ENCODE peak calls at places on chromosomes 16 and 17, in seven cellular contexts. U is CD8-positive, alpha-beta T cell; W is thoracic aorta; E is fibroblast of villous mesenchyme; P is A549; N is breast epithelium; C is bronchial epithelial cell. V is an unnamed sample.

GRCh38 chr16:54507091-54507490 is 220.5 kb upstream of the IRX3 start:
- DNase-seq in U (no peak), W (no peak), E (no peak), P (no peak), N (no peak), C (no peak), V (no peak)

GRCh38 chr17:82648761-82649474 is 674 bp upstream of the WDR45B start:
- DNase-seq in U (peak), W (no peak), E (no peak), P (no peak), N (peak), C (no peak), V (no peak)

GRCh38 chr17:80774643-80775281 is 216.9 kb upstream of the CHMP6 start:
- DNase-seq in U (no peak), W (no peak), E (no peak), P (no peak), N (no peak), C (no peak), V (no peak)

GRCh38 chr16:4319454-4319853 is 3.6 kb downstream of the GLIS2 start:
- DNase-seq in U (peak), W (no peak), E (peak), P (no peak), N (no peak), C (no peak), V (no peak)

GRCh38 chr16:53775821-53776431 is 72.0 kb downstream of the FTO start:
- DNase-seq in U (no peak), W (peak), E (peak), P (peak), N (peak), C (peak), V (peak)

GRCh38 chr17:16930571-16931317 is 41.2 kb downstream of the TNFRSF13B start:
- DNase-seq in U (no peak), W (no peak), E (no peak), P (no peak), N (no peak), C (no peak), V (no peak)

GRCh38 chr16:35185366-35186044 is 1726.1 kb downstream of the TP53TG3F start:
- DNase-seq in U (no peak), W (no peak), E (no peak), P (no peak), N (no peak), C (no peak), V (no peak)

GRCh38 chr16:55389426-55390073 is 65.5 kb downstream of the IRX6 start:
- DNase-seq in U (no peak), W (no peak), E (no peak), P (no peak), N (peak), C (peak), V (no peak)

GRCh38 chr16:4264546-4264945 is 8.3 kb downstream of the TFAP4 start:
- DNase-seq in U (no peak), W (no peak), E (peak), P (no peak), N (no peak), C (no peak), V (no peak)

GRCh38 chr16:4373909-4374742 is 2.5 kb downstream of the VASN start:
- DNase-seq in U (peak), W (peak), E (peak), P (peak), N (peak), C (peak), V (peak)

GRCh38 chr17:80518392-80518791 is 26.2 kb upstream of the RPTOR start:
- DNase-seq in U (no peak), W (no peak), E (no peak), P (no peak), N (no peak), C (no peak), V (no peak)

GRCh38 chr17:10290046-10290445 is 82.8 kb downstream of the MYH13 start:
- DNase-seq in U (no peak), W (no peak), E (no peak), P (no peak), N (no peak), C (no peak), V (peak)

GRCh38 chr16:59210955-59211541 is 476.9 kb upstream of the GOT2 start:
- DNase-seq in U (no peak), W (no peak), E (peak), P (peak), N (peak), C (no peak), V (peak)

GRCh38 chr17:79168486-79169055 is 93.9 kb downstream of the ENGASE start:
- DNase-seq in U (no peak), W (no peak), E (no peak), P (no peak), N (no peak), C (no peak), V (no peak)

GRCh38 chr16:76579277-76579676 is 302.1 kb downstream of the CNTNAP4 start:
- DNase-seq in U (no peak), W (no peak), E (no peak), P (no peak), N (no peak), C (no peak), V (no peak)

DNA sequence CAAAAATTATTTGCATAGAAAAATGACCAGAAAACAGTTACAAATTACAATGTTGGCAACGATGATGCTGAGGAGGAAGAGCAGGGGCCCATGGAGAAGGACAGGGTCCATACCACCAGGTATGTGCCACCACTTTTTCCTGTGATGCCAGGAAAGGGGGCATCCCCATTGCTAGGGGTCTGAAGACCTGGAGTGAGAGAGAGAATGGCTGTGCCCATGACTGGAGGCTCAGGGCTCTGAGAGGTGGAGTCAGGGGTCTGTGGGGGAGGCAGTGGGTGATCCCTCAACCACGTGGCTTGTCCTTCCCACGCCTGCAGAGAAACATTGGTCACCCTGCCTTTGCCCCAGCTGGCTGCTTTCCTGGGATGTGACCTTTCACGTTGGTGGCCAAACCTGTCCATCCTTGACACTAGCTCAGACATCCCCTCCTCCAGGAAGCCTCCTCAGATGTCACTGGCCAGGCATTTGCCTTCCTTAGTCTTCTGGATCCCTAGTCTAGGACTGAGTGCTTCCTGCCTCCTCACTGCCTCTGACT is 51.4 kb downstream of the SOCS1 start:
- DNase-seq in U (no peak), W (no peak), E (no peak), P (no peak), N (no peak), C (no peak), V (no peak)
- TF ChIP-seq CTCF in U (no peak), W (no peak), E (no peak), P (no peak), N (no peak), C (no peak), V (no peak)

DNA sequence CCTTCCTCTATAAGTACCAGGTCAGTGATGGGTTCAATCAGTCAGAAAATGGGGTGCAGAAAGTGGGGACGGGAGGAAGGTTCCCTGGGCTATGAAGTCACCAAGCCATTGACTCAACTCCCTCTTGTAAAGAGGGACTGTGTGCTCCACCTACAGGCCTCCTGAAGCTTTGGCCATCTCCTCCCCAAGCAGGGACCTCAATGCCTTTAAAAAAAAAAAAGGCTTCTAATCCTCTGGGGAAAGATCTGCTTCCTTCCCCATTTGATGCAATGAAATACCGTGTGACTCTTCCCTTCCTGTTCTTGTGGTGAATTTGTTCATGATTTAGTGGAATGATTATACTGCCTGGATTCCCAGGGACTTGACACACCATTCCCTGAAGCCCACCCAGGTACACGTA is 30.8 kb downstream of the VWA3A start:
- DNase-seq in U (no peak), W (no peak), E (no peak), P (peak), N (no peak), C (peak), V (no peak)
- TF ChIP-seq CTCF in U (no peak), W (no peak), E (peak), P (no peak), N (no peak), C (peak), V (no peak)

GRCh38 chr17:44134752-44135568 is 6.8 kb upstream of the HROB start:
- DNase-seq in U (no peak), W (no peak), E (no peak), P (no peak), N (no peak), C (no peak), V (no peak)

GRCh38 chr17:44132275-44132821 is 8.9 kb upstream of the HDAC5 start:
- DNase-seq in U (no peak), W (no peak), E (peak), P (no peak), N (no peak), C (peak), V (no peak)

GRCh38 chr17:44133918-44134476 is 7.7 kb upstream of the HROB start:
- DNase-seq in U (no peak), W (no peak), E (no peak), P (no peak), N (no peak), C (no peak), V (no peak)

DNA sequence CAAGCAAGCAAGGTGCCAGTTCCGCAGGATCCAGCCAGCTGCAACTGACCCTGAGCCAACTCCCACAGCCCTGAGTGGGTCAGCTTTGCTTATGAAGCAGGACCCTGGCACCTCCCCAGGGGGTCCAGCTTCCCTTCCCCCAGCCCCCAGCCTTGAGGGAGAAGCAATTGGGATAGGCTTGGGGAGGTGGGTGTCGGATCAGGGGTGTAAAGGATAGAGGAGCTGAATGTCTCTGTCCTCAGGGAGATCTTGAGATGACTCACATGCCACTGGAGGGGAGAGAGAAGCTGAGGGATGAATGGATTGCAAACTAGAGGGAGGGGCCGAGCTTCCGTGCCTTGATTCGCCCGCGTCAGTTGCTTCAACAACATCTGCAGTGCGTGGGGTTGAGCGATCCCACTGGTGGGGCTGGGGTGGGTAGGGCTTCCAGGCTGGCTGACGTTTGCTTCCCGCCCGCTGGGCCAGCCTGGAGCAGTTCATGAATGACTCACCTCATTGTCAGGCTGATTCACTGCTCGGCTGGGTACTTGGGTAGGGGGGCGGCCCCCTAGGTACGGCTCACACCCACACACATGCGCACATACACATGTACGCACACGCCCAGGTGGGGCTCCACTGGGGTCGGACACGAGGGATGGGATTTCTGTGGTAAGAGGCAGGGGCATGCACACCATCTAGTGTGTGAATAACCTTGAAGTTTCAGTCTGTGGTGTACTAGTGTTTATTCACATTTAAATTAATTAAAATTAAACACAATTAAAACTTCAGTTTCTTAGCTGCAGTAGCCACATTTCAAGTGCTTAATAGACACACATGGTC is 3.6 kb upstream of the HROB start:
- DNase-seq in U (peak), W (peak), E (peak), P (peak), N (peak), C (peak), V (peak)
- TF ChIP-seq CTCF in U (no peak), W (no peak), E (no peak), P (no peak), N (no peak), C (no peak), V (no peak)

DNA sequence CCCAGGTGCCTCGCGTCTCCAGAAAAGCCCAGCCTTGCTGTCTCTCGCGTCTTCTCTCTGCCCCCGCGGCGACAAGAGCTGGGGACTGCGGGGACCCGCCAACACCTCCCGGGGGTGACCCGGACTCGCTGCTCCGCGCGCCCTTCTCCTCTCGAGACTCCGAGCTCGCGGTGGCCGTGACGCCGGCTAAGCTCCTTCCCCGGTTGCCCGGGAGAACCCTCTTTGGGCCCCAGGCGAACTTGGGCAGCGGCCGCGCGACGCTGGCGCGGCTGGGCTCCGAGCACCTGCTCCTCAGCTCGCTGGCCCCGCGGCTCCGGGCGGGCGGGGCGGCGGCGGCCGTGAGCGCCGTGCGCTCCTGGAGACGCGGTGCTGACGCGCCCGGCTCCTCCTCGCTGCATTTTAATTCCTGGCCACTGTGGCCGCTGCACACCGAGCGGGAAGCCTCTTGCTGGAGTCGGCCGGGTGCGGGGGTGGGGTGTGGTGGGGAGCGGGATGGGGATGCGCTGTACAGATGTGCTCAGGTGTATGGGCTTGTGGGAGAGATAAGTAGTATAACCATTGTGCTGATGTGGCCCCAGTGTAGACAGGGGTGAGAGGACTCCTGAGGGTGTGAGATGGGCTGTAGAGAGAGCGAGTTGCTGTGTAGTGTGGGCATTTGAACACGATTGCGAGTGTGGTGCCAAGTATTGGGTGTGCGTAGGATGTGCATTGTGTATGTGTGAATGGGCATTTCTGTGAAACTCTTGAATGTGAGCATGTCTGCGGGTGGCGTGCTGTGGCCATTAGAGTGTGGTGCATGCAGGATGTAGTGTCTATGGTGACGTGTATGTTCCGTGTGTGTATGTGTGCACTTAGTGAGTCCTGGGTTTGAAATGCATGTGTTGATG is at the start of gene ASIC2:
- DNase-seq in U (no peak), W (no peak), E (no peak), P (peak), N (no peak), C (peak), V (peak)
- TF ChIP-seq CTCF in U (no peak), W (no peak), E (no peak), P (no peak), N (no peak), C (peak), V (peak)

GRCh38 chr17:27608330-27609230 is 22.4 kb upstream of the LGALS9 start:
- DNase-seq in U (no peak), W (no peak), E (no peak), P (peak), N (no peak), C (peak), V (no peak)

GRCh38 chr17:27607692-27608091 is 23.3 kb upstream of the LGALS9 start:
- DNase-seq in U (no peak), W (no peak), E (no peak), P (no peak), N (no peak), C (no peak), V (no peak)

GRCh38 chr17:27610304-27610676 is 20.7 kb upstream of the LGALS9 start:
- DNase-seq in U (no peak), W (no peak), E (no peak), P (no peak), N (no peak), C (no peak), V (no peak)

GRCh38 chr17:27612160-27612767 is 18.7 kb upstream of the LGALS9 start:
- DNase-seq in U (no peak), W (no peak), E (peak), P (no peak), N (no peak), C (peak), V (no peak)

DNA sequence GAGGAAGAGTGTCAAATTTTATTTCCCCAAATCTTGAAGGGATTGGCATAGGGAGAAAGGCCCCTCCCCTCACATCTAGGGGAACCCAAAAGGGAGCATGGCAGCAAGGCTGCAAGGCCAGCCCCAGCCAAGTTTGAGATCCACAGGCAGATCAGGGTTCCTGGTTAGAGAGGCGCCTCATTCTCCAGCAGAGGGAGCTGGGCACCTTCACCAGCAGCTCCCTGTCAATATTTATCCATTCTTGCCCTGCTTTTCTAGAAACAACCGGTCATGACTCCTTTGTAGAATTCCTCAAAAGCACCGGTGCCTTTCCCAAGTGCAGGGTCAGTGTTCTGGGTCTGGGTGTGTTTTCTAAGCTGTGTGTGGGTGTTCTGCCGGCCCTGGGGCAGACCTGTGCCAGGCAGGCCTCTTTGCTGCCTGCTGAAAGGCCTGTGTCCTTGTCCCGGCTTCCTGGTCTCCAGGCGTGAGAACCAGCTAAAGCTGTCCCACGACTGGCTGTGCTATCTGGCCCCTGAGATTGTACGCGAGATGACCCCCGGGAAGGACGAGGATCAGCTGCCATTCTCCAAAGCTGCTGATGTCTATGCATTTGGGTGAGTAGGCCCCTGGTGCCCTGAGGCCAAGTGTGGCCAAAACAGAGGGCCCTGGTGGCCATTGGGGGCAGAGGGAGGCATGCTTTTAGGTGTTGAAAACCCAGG is 21.2 kb upstream of the LGALS9 start:
- DNase-seq in U (no peak), W (no peak), E (peak), P (peak), N (no peak), C (peak), V (peak)
- TF ChIP-seq CTCF in U (no peak), W (peak), E (peak), P (peak), N (no peak), C (peak), V (peak)

GRCh38 chr16:1678500-1679098 is 520 bp downstream of the JPT2 start:
- DNase-seq in U (peak), W (no peak), E (peak), P (peak), N (peak), C (peak), V (peak)
- TF ChIP-seq CTCF in U (no peak), W (no peak), E (no peak), P (no peak), N (no peak), C (peak), V (peak)

DNA sequence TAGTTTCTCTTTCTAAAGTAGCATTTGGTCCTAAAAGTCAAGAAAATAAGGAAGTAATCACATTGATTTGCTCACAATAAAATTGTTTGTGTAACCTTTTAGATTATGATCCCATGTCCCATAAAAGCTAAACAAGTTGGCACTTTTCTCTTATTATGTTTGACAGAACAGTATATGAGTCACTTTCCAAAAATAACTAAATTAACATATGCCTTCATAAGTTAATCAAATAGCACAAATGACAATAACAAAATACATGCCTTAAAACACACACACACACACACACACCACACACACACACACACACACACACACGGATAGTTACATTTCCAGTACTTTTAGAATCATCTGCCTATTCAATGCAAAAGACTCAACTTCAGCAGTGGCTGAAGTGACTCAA is 2.8 kb downstream of the MED13 start:
- DNase-seq in U (no peak), W (no peak), E (peak), P (no peak), N (no peak), C (peak), V (no peak)
- TF ChIP-seq CTCF in U (no peak), W (no peak), E (no peak), P (no peak), N (no peak), C (no peak), V (no peak)